ENCODE peak calls at places on chromosomes 2 and 18, in seven cellular contexts. F, M, A, L, U, C and Q are unnamed samples.

GRCh38 chr2:25726511-25726910 is 53.1 kb upstream of the DTNB start:
- DNase-seq in U (no peak), M (no peak), F (no peak), C (no peak), A (no peak), L (no peak), Q (no peak)

GRCh38 chr2:230202430-230203109 is 17.2 kb downstream of the SP110 start:
- DNase-seq in M (no peak), L (peak; percentile 60), A (no peak), F (no peak), U (no peak), C (no peak), Q (no peak)

GRCh38 chr18:49021433-49022129 is 70.8 kb upstream of the SMAD7 start:
- DNase-seq in L (peak; percentile 15), F (peak; percentile 64), A (peak; percentile 38), U (peak; percentile 83), M (peak; percentile 82), C (peak; percentile 67), Q (peak; percentile 91)

GRCh38 chr2:124476291-124476690 is 451.2 kb downstream of the CNTNAP5 start:
- DNase-seq in F (no peak), A (no peak), U (no peak), M (peak; percentile 6), C (no peak), L (no peak), Q (no peak)

GRCh38 chr18:5600376-5601071 is 56.7 kb upstream of the EPB41L3 start:
- DNase-seq in F (no peak), A (no peak), U (no peak), C (no peak), M (peak; percentile 16), L (no peak), Q (no peak)

GRCh38 chr2:153163055-153163454 is 315.5 kb downstream of the RPRM start:
- DNase-seq in L (no peak), C (peak; percentile 39), M (peak; percentile 76), U (peak; percentile 53), A (no peak), F (peak; percentile 5), Q (peak; percentile 3)

GRCh38 chr2:71759056-71759455 is 305.7 kb downstream of the DYSF start:
- DNase-seq in C (no peak), U (no peak), M (no peak), L (no peak), A (no peak), F (no peak), Q (no peak)

GRCh38 chr18:7577706-7578105 is 10.6 kb downstream of the PTPRM start:
- DNase-seq in L (no peak), M (peak; percentile 66), F (peak; percentile 73), C (no peak), A (no peak), U (no peak), Q (no peak)

GRCh38 chr2:128269358-128270305 is 49.0 kb downstream of the HS6ST1 start:
- DNase-seq in C (peak; percentile 34), A (no peak), L (no peak), F (no peak), U (no peak), M (no peak), Q (no peak)

GRCh38 chr2:53802617-53803115 is 15.8 kb downstream of the ERLEC1 start:
- DNase-seq in C (no peak), A (no peak), U (no peak), F (no peak), L (no peak), M (no peak), Q (no peak)

GRCh38 chr2:178804791-178805190 is 2.4 kb downstream of the TTN start:
- DNase-seq in M (peak; percentile 22), U (peak; percentile 39), F (no peak), L (no peak), C (peak; percentile 37), A (peak; percentile 42), Q (peak; percentile 19)

GRCh38 chr2:99275882-99276281 is 20.4 kb upstream of the LYG2 start:
- DNase-seq in M (no peak), A (no peak), C (no peak), F (no peak), L (no peak), U (no peak), Q (no peak)

GRCh38 chr18:31581498-31582197 is 10.0 kb upstream of the TTR start:
- DNase-seq in F (no peak), U (no peak), M (peak; percentile 34), A (no peak), C (no peak), L (no peak), Q (no peak)

GRCh38 chr2:224608104-224608503 is 22.9 kb upstream of the CUL3 start:
- DNase-seq in M (no peak), L (no peak), U (no peak), F (no peak), A (no peak), C (no peak), Q (peak; percentile 79)

GRCh38 chr2:220660277-220661155 is 911.6 kb downstream of the EPHA4 start:
- DNase-seq in A (no peak), F (no peak), U (no peak), M (no peak), C (no peak), L (no peak), Q (peak; percentile 62)

GRCh38 chr2:194319222-194319992 is 1337.6 kb upstream of the SLC39A10 start:
- DNase-seq in M (peak; percentile 30), F (no peak), U (peak; percentile 13), C (peak; percentile 9), L (no peak), A (peak; percentile 6), Q (no peak)

GRCh38 chr2:47339745-47340541 is 63.0 kb upstream of the MSH2 start:
- DNase-seq in A (no peak), F (no peak), U (peak; percentile 92), L (no peak), M (peak; percentile 58), C (no peak), Q (peak; percentile 84)

GRCh38 chr18:8771930-8772329 is 66.6 kb downstream of the MTCL1 start:
- DNase-seq in M (no peak), U (no peak), F (no peak), A (no peak), L (no peak), C (no peak), Q (no peak)

GRCh38 chr2:45595724-45596435 is 15.2 kb downstream of the SRBD1 start:
- DNase-seq in F (no peak), A (no peak), U (no peak), L (no peak), M (no peak), C (no peak), Q (no peak)

GRCh38 chr2:18311413-18311812 is 249.0 kb downstream of the RDH14 start:
- DNase-seq in L (no peak), F (no peak), C (no peak), M (peak; percentile 10), A (no peak), U (no peak), Q (peak; percentile 54)

GRCh38 chr2:18932864-18933263 is 343.5 kb upstream of the NT5C1B start:
- DNase-seq in A (no peak), L (no peak), U (no peak), F (no peak), C (no peak), M (no peak), Q (no peak)

GRCh38 chr2:7956126-7956689 is 725.6 kb upstream of the ID2 start:
- DNase-seq in F (no peak), U (no peak), L (no peak), M (no peak), A (no peak), C (no peak), Q (no peak)

GRCh38 chr18:28269750-28270149 is 92.8 kb upstream of the CDH2 start:
- DNase-seq in C (no peak), A (no peak), L (no peak), U (no peak), F (no peak), M (no peak), Q (no peak)

GRCh38 chr18:67776929-67777328 is 260.4 kb upstream of the DSEL start:
- DNase-seq in C (no peak), L (no peak), M (no peak), A (no peak), U (no peak), F (no peak), Q (no peak)

GRCh38 chr2:144438722-144439508 is 81.0 kb downstream of the ZEB2 start:
- DNase-seq in C (peak; percentile 17), U (no peak), M (no peak), A (no peak), F (no peak), L (no peak), Q (no peak)

GRCh38 chr18:68121826-68122225 is 593.1 kb downstream of the TMX3 start:
- DNase-seq in M (no peak), F (no peak), C (no peak), A (no peak), U (no peak), L (no peak), Q (no peak)

GRCh38 chr2:37720533-37721218 is 49.2 kb upstream of the CDC42EP3 start:
- DNase-seq in F (no peak), C (no peak), A (no peak), U (no peak), L (no peak), M (no peak), Q (no peak)
- TF ChIP-seq JUND in F (no peak), C (no peak), A (no peak), U (no peak), L (no peak), M (no peak), Q (no peak)

GRCh38 chr2:129482626-129483025 is 496.8 kb upstream of the RAB6C start:
- DNase-seq in L (no peak), C (no peak), U (no peak), M (no peak), F (no peak), A (no peak), Q (no peak)
- TF ChIP-seq JUND in L (no peak), C (no peak), U (no peak), M (no peak), F (no peak), A (no peak), Q (no peak)

GRCh38 chr2:188248513-188248912 is 43.2 kb upstream of the GULP1 start:
- DNase-seq in A (no peak), L (no peak), U (no peak), F (no peak), C (no peak), M (no peak), Q (no peak)
- TF ChIP-seq JUND in A (no peak), L (no peak), U (no peak), F (no peak), C (no peak), M (no peak), Q (no peak)

GRCh38 chr2:198928026-198928425 is 529.7 kb downstream of the SATB2 start:
- DNase-seq in C (no peak), A (no peak), F (no peak), M (no peak), U (no peak), L (no peak), Q (no peak)
- TF ChIP-seq JUND in C (no peak), A (no peak), F (no peak), M (no peak), U (no peak), L (no peak), Q (no peak)